ENCODE peak calls at places on chromosomes 3 and 15, in nine cellular contexts. One of them, this sample, is unnamed.

GRCh38 chr3:32321095-32321835 is 70.4 kb upstream of the CMTM7 start:
- DNase-seq in ovary: no peak
- DNase-seq in body of pancreas: no peak
- DNase-seq in sigmoid colon: no peak
- DNase-seq in GM12891: no peak
- DNase-seq in A549: no peak
- DNase-seq in NB4: no peak
- DNase-seq in IMR-90: no peak
- DNase-seq in K562: no peak
- DNase-seq in this sample: no peak

GRCh38 chr15:46892621-46893160 is 824.6 kb upstream of the SEMA6D start:
- DNase-seq in ovary: no peak
- DNase-seq in body of pancreas: no peak
- DNase-seq in sigmoid colon: no peak
- DNase-seq in GM12891: no peak
- DNase-seq in A549: no peak
- DNase-seq in NB4: no peak
- DNase-seq in IMR-90: no peak
- DNase-seq in K562: no peak
- DNase-seq in this sample: no peak

GRCh38 chr15:34217587-34218225 is 7.1 kb upstream of the EMC4 start:
- DNase-seq in ovary: no peak
- DNase-seq in body of pancreas: no peak
- DNase-seq in sigmoid colon: no peak
- DNase-seq in GM12891: no peak
- DNase-seq in A549: no peak
- DNase-seq in NB4: no peak
- DNase-seq in IMR-90: peak; percentile 31
- DNase-seq in K562: peak; percentile 18
- DNase-seq in this sample: no peak

GRCh38 chr3:129651316-129652202 is 45.1 kb upstream of the PLXND1 start:
- DNase-seq in ovary: peak; percentile 51
- DNase-seq in body of pancreas: no peak
- DNase-seq in sigmoid colon: no peak
- DNase-seq in GM12891: no peak
- DNase-seq in A549: peak; percentile 53
- DNase-seq in NB4: no peak
- DNase-seq in IMR-90: peak; percentile 78
- DNase-seq in K562: no peak
- DNase-seq in this sample: no peak

GRCh38 chr15:36970522-36970921 is 129.8 kb downstream of the MEIS2 start:
- DNase-seq in ovary: no peak
- DNase-seq in body of pancreas: no peak
- DNase-seq in sigmoid colon: no peak
- DNase-seq in GM12891: no peak
- DNase-seq in A549: no peak
- DNase-seq in NB4: no peak
- DNase-seq in IMR-90: no peak
- DNase-seq in K562: no peak
- DNase-seq in this sample: no peak

GRCh38 chr3:130517541-130517940 is 564 bp downstream of the COL6A6 start:
- DNase-seq in ovary: no peak
- DNase-seq in body of pancreas: no peak
- DNase-seq in sigmoid colon: no peak
- DNase-seq in GM12891: no peak
- DNase-seq in A549: no peak
- DNase-seq in NB4: no peak
- DNase-seq in IMR-90: no peak
- DNase-seq in K562: no peak
- DNase-seq in this sample: no peak

GRCh38 chr3:18351823-18352744 is 73.1 kb downstream of the SATB1 start:
- DNase-seq in ovary: no peak
- DNase-seq in body of pancreas: peak; percentile 69
- DNase-seq in sigmoid colon: no peak
- DNase-seq in GM12891: no peak
- DNase-seq in A549: no peak
- DNase-seq in NB4: no peak
- DNase-seq in IMR-90: no peak
- DNase-seq in K562: no peak
- DNase-seq in this sample: no peak

GRCh38 chr3:147521646-147522045 is 112.5 kb downstream of the ZIC1 start:
- DNase-seq in ovary: no peak
- DNase-seq in body of pancreas: no peak
- DNase-seq in sigmoid colon: no peak
- DNase-seq in GM12891: no peak
- DNase-seq in A549: no peak
- DNase-seq in NB4: no peak
- DNase-seq in IMR-90: peak; percentile 37
- DNase-seq in K562: no peak
- DNase-seq in this sample: no peak

GRCh38 chr3:178340523-178340922 is 195.7 kb upstream of the KCNMB2 start:
- DNase-seq in ovary: no peak
- DNase-seq in body of pancreas: no peak
- DNase-seq in sigmoid colon: no peak
- DNase-seq in GM12891: no peak
- DNase-seq in A549: no peak
- DNase-seq in NB4: no peak
- DNase-seq in IMR-90: no peak
- DNase-seq in K562: no peak
- DNase-seq in this sample: no peak

GRCh38 chr15:98946301-98947255 is 61.0 kb downstream of the PGPEP1L start:
- DNase-seq in ovary: peak; percentile 67
- DNase-seq in body of pancreas: peak; percentile 45
- DNase-seq in sigmoid colon: peak; percentile 77
- DNase-seq in GM12891: no peak
- DNase-seq in A549: no peak
- DNase-seq in NB4: no peak
- DNase-seq in IMR-90: peak; percentile 26
- DNase-seq in K562: no peak
- DNase-seq in this sample: no peak

GRCh38 chr3:46651084-46651483 is 38.8 kb downstream of the FAM240A start:
- DNase-seq in ovary: no peak
- DNase-seq in body of pancreas: no peak
- DNase-seq in sigmoid colon: no peak
- DNase-seq in GM12891: no peak
- DNase-seq in A549: no peak
- DNase-seq in NB4: no peak
- DNase-seq in IMR-90: no peak
- DNase-seq in K562: no peak
- DNase-seq in this sample: no peak

GRCh38 chr15:58065445-58066041 is at the start of gene ALDH1A2:
- DNase-seq in ovary: peak; percentile 55
- DNase-seq in body of pancreas: peak; percentile 16
- DNase-seq in sigmoid colon: peak; percentile 65
- DNase-seq in GM12891: no peak
- DNase-seq in A549: no peak
- DNase-seq in NB4: no peak
- DNase-seq in IMR-90: no peak
- DNase-seq in K562: peak; percentile 75
- DNase-seq in this sample: no peak

GRCh38 chr3:2921903-2922302 is 188.3 kb downstream of the IL5RA start:
- DNase-seq in ovary: no peak
- DNase-seq in body of pancreas: no peak
- DNase-seq in sigmoid colon: no peak
- DNase-seq in GM12891: peak; percentile 35
- DNase-seq in A549: peak; percentile 10
- DNase-seq in NB4: peak; percentile 33
- DNase-seq in IMR-90: no peak
- DNase-seq in K562: no peak
- DNase-seq in this sample: peak; percentile 10

GRCh38 chr15:32041294-32041693 is 11.0 kb downstream of the CHRNA7 start:
- DNase-seq in ovary: no peak
- DNase-seq in body of pancreas: peak; percentile 48
- DNase-seq in sigmoid colon: no peak
- DNase-seq in GM12891: no peak
- DNase-seq in A549: no peak
- DNase-seq in NB4: no peak
- DNase-seq in IMR-90: no peak
- DNase-seq in K562: no peak
- DNase-seq in this sample: no peak

GRCh38 chr3:153284282-153284938 is 122.4 kb downstream of the RAP2B start:
- DNase-seq in ovary: peak; percentile 38
- DNase-seq in body of pancreas: no peak
- DNase-seq in sigmoid colon: peak; percentile 83
- DNase-seq in GM12891: no peak
- DNase-seq in A549: peak; percentile 49
- DNase-seq in NB4: peak; percentile 84
- DNase-seq in IMR-90: peak; percentile 96
- DNase-seq in K562: no peak
- DNase-seq in this sample: peak; percentile 72

GRCh38 chr3:128489860-128490649 is 2.9 kb downstream of the GATA2 start:
- DNase-seq in ovary: no peak
- DNase-seq in body of pancreas: peak; percentile 59
- DNase-seq in sigmoid colon: peak; percentile 62
- DNase-seq in GM12891: no peak
- DNase-seq in A549: no peak
- DNase-seq in NB4: no peak
- DNase-seq in IMR-90: no peak
- DNase-seq in K562: no peak
- DNase-seq in this sample: peak; percentile 84

GRCh38 chr3:49530231-49530630 is 24.0 kb upstream of the BSN start:
- DNase-seq in ovary: no peak
- DNase-seq in body of pancreas: no peak
- DNase-seq in sigmoid colon: no peak
- DNase-seq in GM12891: no peak
- DNase-seq in A549: no peak
- DNase-seq in NB4: no peak
- DNase-seq in IMR-90: no peak
- DNase-seq in K562: no peak
- DNase-seq in this sample: no peak

GRCh38 chr15:51737538-51738305 is at the start of gene LYSMD2:
- DNase-seq in ovary: peak; percentile 87
- DNase-seq in body of pancreas: peak; percentile 73
- DNase-seq in sigmoid colon: peak; percentile 89
- DNase-seq in GM12891: peak; percentile 50
- DNase-seq in A549: peak; percentile 59
- DNase-seq in NB4: peak; percentile 88
- DNase-seq in IMR-90: peak; percentile 36
- DNase-seq in K562: peak; percentile 79
- DNase-seq in this sample: peak; percentile 78
- TF ChIP-seq POLR2A in ovary: no peak
- TF ChIP-seq POLR2A in body of pancreas: peak; percentile 48
- TF ChIP-seq POLR2A in sigmoid colon: no peak
- TF ChIP-seq POLR2A in GM12891: no peak
- TF ChIP-seq POLR2A in A549: peak; percentile 56
- TF ChIP-seq POLR2A in NB4: peak; percentile 62
- TF ChIP-seq POLR2A in IMR-90: no peak
- TF ChIP-seq POLR2A in K562: no peak
- TF ChIP-seq POLR2A in this sample: peak; percentile 63

DNA sequence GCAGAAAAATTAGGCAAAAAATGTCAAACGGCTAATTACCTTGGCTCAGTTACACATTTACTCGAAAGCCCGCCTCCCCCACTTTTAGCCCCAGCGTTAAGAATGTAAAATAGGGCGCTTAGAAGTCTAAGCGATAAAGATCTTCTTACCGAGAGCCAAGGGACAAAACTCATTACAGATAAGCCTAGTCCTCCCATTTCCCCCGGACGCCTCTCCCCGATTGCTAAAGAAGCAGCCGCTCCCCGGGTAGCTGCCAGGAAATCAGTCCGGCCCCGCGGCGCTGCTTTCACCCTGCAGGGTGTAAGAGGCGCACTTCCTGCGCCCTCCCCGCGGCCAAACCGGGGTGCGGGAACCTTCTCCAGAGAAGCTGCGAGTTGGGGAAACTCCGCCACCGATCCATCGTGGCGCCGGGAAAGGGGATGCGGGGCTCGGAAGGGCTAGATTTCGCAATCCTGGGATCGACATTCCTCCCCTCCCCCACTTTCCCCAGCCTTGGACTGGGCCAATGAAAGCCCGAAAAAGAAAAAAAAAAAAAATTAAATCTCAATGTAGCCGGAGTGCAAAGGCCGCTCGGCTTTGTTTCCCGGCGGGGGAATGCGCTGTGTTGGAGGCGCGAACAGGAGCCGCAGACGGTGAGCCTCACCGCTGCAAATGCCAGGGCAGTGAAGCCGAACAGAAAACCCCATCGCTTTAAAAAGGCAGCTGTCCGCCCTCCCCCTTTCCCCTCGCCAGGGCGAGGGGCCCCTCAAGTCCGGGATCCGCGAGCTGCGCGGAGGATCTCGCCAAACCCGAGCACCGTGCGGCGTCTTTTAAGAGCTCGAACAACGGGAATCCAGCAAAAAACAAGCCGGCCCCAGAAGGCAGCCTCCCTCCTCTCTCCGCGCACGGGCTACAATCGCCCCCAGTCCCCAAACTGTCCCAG is 658 bp upstream of the PTPRG start:
- DNase-seq in ovary: peak; percentile 90
- DNase-seq in body of pancreas: peak; percentile 79
- DNase-seq in sigmoid colon: peak; percentile 92
- DNase-seq in GM12891: peak; percentile 57
- DNase-seq in A549: peak; percentile 57
- DNase-seq in NB4: peak; percentile 79
- DNase-seq in IMR-90: peak; percentile 73
- DNase-seq in K562: no peak
- DNase-seq in this sample: peak; percentile 2
- TF ChIP-seq POLR2A in ovary: no peak
- TF ChIP-seq POLR2A in body of pancreas: peak; percentile 22
- TF ChIP-seq POLR2A in sigmoid colon: no peak
- TF ChIP-seq POLR2A in GM12891: no peak
- TF ChIP-seq POLR2A in A549: no peak
- TF ChIP-seq POLR2A in NB4: no peak
- TF ChIP-seq POLR2A in IMR-90: no peak
- TF ChIP-seq POLR2A in K562: no peak
- TF ChIP-seq POLR2A in this sample: no peak

DNA sequence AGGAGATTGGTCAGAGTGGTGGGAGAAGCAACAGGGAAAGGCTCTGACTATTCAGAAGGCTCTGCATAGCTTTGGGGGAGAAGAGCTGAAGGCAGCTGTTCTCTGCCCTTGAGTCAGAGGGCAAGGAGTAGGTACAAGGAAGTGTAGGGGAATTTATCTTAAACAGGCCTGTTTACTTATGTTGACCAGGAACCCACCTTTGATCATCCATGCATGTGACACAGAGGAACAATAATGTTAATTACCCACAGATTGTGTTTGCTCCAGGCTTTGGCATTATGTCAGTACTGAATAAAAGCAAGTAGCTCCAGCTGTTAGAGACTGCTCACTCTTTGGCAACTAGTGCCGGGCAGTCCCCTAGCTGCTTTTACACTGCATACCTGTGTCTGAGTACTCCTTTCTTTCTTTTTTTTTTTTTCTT is 94.6 kb downstream of the CD200R1L start:
- DNase-seq in ovary: no peak
- DNase-seq in body of pancreas: no peak
- DNase-seq in sigmoid colon: no peak
- DNase-seq in GM12891: no peak
- DNase-seq in A549: no peak
- DNase-seq in NB4: no peak
- DNase-seq in IMR-90: peak; percentile 20
- DNase-seq in K562: no peak
- DNase-seq in this sample: no peak
- TF ChIP-seq POLR2A in ovary: no peak
- TF ChIP-seq POLR2A in body of pancreas: no peak
- TF ChIP-seq POLR2A in sigmoid colon: no peak
- TF ChIP-seq POLR2A in GM12891: no peak
- TF ChIP-seq POLR2A in A549: no peak
- TF ChIP-seq POLR2A in NB4: no peak
- TF ChIP-seq POLR2A in IMR-90: no peak
- TF ChIP-seq POLR2A in K562: no peak
- TF ChIP-seq POLR2A in this sample: no peak

DNA sequence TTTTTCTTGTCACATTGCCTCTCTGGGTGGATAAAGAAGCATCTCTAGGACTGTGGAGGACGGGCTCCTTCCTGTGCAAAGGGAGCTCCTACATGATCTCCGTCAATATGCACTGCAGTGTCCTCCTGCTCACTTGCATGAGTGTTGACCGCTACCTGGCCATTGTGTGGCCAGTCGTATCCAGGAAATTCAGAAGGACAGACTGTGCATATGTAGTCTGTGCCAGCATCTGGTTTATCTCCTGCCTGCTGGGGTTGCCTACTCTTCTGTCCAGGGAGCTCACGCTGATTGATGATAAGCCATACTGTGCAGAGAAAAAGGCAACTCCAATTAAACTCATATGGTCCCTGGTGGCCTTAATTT is 478 bp downstream of the GPR15 start:
- DNase-seq in ovary: no peak
- DNase-seq in body of pancreas: no peak
- DNase-seq in sigmoid colon: no peak
- DNase-seq in GM12891: no peak
- DNase-seq in A549: no peak
- DNase-seq in NB4: no peak
- DNase-seq in IMR-90: no peak
- DNase-seq in K562: no peak
- DNase-seq in this sample: no peak
- TF ChIP-seq POLR2A in ovary: no peak
- TF ChIP-seq POLR2A in body of pancreas: no peak
- TF ChIP-seq POLR2A in sigmoid colon: no peak
- TF ChIP-seq POLR2A in GM12891: peak; percentile 93
- TF ChIP-seq POLR2A in A549: no peak
- TF ChIP-seq POLR2A in NB4: no peak
- TF ChIP-seq POLR2A in IMR-90: no peak
- TF ChIP-seq POLR2A in K562: no peak
- TF ChIP-seq POLR2A in this sample: no peak

This sample was measured in erythroblast.